ENCODE peak calls at places on chromosome 9, in eight cellular contexts. K is amygdala; X is globus pallidus; P is IMR-90; G is brain microvascular endothelial cell; U is stimulated activated effector memory CD8-positive, alpha-beta T cell treated with anti-CD3 and anti-CD28 coated beads, Interleukin-12 subunit alpha, Interleukin-12 subunit beta, amount 100 ng/mL, for 72 hours; V is amniotic epithelial cell; M is SHP77. D is an unnamed sample.

GRCh38 chr9:99818439-99818992 is 3.2 kb upstream of the NR4A3 start:
- DNase-seq in G (no peak), X (peak; percentile 18), V (no peak), M (no peak), K (no peak), U (no peak), P (no peak), D (no peak)

GRCh38 chr9:130447193-130447816 is 2.5 kb downstream of the ASS1 start:
- DNase-seq in P (no peak), V (no peak), K (no peak), G (no peak), U (no peak), M (no peak), X (no peak), D (no peak)

GRCh38 chr9:37293664-37294524 is 128.6 kb upstream of the GRHPR start:
- DNase-seq in P (peak; percentile 32), M (no peak), G (no peak), V (no peak), U (no peak), K (no peak), X (no peak), D (no peak)

GRCh38 chr9:69213647-69214046 is 39.6 kb downstream of the TJP2 start:
- DNase-seq in U (no peak), G (no peak), V (no peak), P (no peak), K (no peak), M (no peak), X (no peak), D (no peak)

GRCh38 chr9:137281345-137282116 is 4.0 kb downstream of the TOR4A start:
- DNase-seq in P (no peak), X (no peak), V (no peak), G (no peak), U (no peak), M (no peak), K (no peak), D (no peak)

GRCh38 chr9:137449081-137449844 is 8.1 kb upstream of the ENTPD8 start:
- DNase-seq in P (no peak), V (no peak), X (no peak), U (no peak), K (no peak), M (no peak), G (no peak), D (no peak)

GRCh38 chr9:77751341-77752091 is 103.4 kb upstream of the GNA14 start:
- DNase-seq in K (peak; percentile 29), V (peak; percentile 81), X (peak; percentile 81), P (peak; percentile 81), U (no peak), G (peak; percentile 84), M (peak; percentile 21), D (no peak)

GRCh38 chr9:8856686-8857329 is 1057.2 kb upstream of the DMAC1 start:
- DNase-seq in X (peak; percentile 69), U (no peak), K (no peak), P (no peak), G (no peak), M (no peak), V (no peak), D (peak; percentile 39)